ENCODE peak calls at places on chromosomes 16 and 17, in five cellular contexts. G is T-helper 2 cell, L is cardiac fibroblast, N is NCI-H1092 treated with DMSO at 0.1 percent for 48 hours, B is endothelial cell. X is an unnamed sample.

GRCh38 chr17:45394913-45395568 is 37.6 kb downstream of the ARHGAP27 start:
- DNase-seq in G (peak), L (peak), N (peak), B (peak), X (peak)

GRCh38 chr17:79988163-79988971 is 47.3 kb downstream of the TBC1D16 start:
- DNase-seq in G (no peak), L (peak), N (peak), B (no peak), X (no peak)

GRCh38 chr16:81855552-81856153 is 76.6 kb downstream of the PLCG2 start:
- DNase-seq in G (no peak), L (no peak), N (no peak), B (no peak), X (no peak)

GRCh38 chr16:86928517-86929148 is 350.3 kb downstream of the FOXL1 start:
- DNase-seq in G (no peak), L (no peak), N (no peak), B (no peak), X (no peak)

GRCh38 chr17:74466785-74467158 is 338 bp downstream of the CD300A start:
- DNase-seq in G (peak), L (no peak), N (no peak), B (no peak), X (no peak)

GRCh38 chr16:67539691-67540635 is 11.3 kb downstream of the RIPOR1 start:
- DNase-seq in G (no peak), L (no peak), N (no peak), B (no peak), X (no peak)

GRCh38 chr16:2035431-2036199 is 8.9 kb downstream of the NHERF2 start:
- DNase-seq in G (no peak), L (peak), N (peak), B (no peak), X (no peak)

GRCh38 chr17:42548070-42548837 is 4.5 kb upstream of the HSD17B1 start:
- DNase-seq in G (peak), L (peak), N (peak), B (peak), X (peak)

GRCh38 chr16:47858333-47859067 is 297.3 kb downstream of the ABCC12 start:
- DNase-seq in G (no peak), L (no peak), N (peak), B (no peak), X (no peak)

GRCh38 chr17:44348988-44349364 is 3.9 kb downstream of the GRN start:
- DNase-seq in G (no peak), L (no peak), N (no peak), B (no peak), X (no peak)

GRCh38 chr16:88956546-88957455 is 20.2 kb downstream of the CBFA2T3 start:
- DNase-seq in G (no peak), L (no peak), N (peak), B (no peak), X (no peak)

GRCh38 chr16:15435216-15435864 is 952 bp downstream of the BMERB1 start:
- DNase-seq in G (peak), L (no peak), N (no peak), B (peak), X (no peak)

GRCh38 chr17:7466644-7467341 is 12.6 kb downstream of the ZBTB4 start:
- DNase-seq in G (no peak), L (peak), N (no peak), B (no peak), X (no peak)

GRCh38 chr17:7915611-7916382 is at the start of gene RNF227:
- DNase-seq in G (peak), L (peak), N (peak), B (peak), X (peak)

GRCh38 chr16:76311260-76311659 is 34.1 kb downstream of the CNTNAP4 start:
- DNase-seq in G (no peak), L (no peak), N (no peak), B (no peak), X (no peak)

GRCh38 chr17:21374455-21375161 is 1.5 kb upstream of the KCNJ12 start:
- DNase-seq in G (no peak), L (peak), N (no peak), B (no peak), X (no peak)

GRCh38 chr17:62702746-62703268 is 75.3 kb downstream of the MRC2 start:
- DNase-seq in G (no peak), L (no peak), N (no peak), B (no peak), X (no peak)

GRCh38 chr17:44374306-44375195 is 10.9 kb upstream of the FAM171A2 start:
- DNase-seq in G (no peak), L (no peak), N (no peak), B (no peak), X (no peak)

GRCh38 chr17:9959377-9959981 is 54.4 kb upstream of the RCVRN start:
- DNase-seq in G (peak), L (peak), N (no peak), B (peak), X (no peak)

GRCh38 chr16:79369796-79370195 is 230.7 kb downstream of the MAF start:
- DNase-seq in G (no peak), L (no peak), N (no peak), B (no peak), X (no peak)

GRCh38 chr16:14497245-14498082 is 132.6 kb downstream of the PARN start:
- DNase-seq in G (no peak), L (no peak), N (no peak), B (no peak), X (no peak)

X was measured in activated T-cell treated with anti-CD3 and anti-CD28 coated beads, Interleukin-2, amount 50 U/mL, for 4 hours.